ENCODE peak calls at places on chromosomes 2 and 18, in nine cellular contexts. One of them, this sample, is unnamed.

GRCh38 chr2:33267745-33268144 is 208.7 kb upstream of the RASGRP3 start:
- DNase-seq in astrocyte of the cerebellum: no peak
- DNase-seq in mammary epithelial cell: peak
- DNase-seq in AG09309: no peak
- DNase-seq in DND-41: no peak
- DNase-seq in mucosa of descending colon: no peak
- DNase-seq in HL-60: no peak
- DNase-seq in A549: no peak
- DNase-seq in endodermal cell: no peak
- DNase-seq in this sample: peak

GRCh38 chr18:63307555-63308200 is 11.9 kb downstream of the BCL2 start:
- DNase-seq in mucosa of descending colon: no peak
- DNase-seq in astrocyte of the cerebellum: no peak
- DNase-seq in AG09309: no peak
- DNase-seq in DND-41: no peak
- DNase-seq in endodermal cell: no peak
- DNase-seq in HL-60: no peak
- DNase-seq in mammary epithelial cell: no peak
- DNase-seq in A549: no peak
- DNase-seq in this sample: peak

GRCh38 chr2:206432432-206433082 is 10.8 kb upstream of the ADAM23 start:
- DNase-seq in endodermal cell: no peak
- DNase-seq in HL-60: no peak
- DNase-seq in mammary epithelial cell: no peak
- DNase-seq in astrocyte of the cerebellum: no peak
- DNase-seq in DND-41: no peak
- DNase-seq in mucosa of descending colon: no peak
- DNase-seq in A549: no peak
- DNase-seq in AG09309: no peak
- DNase-seq in this sample: no peak

GRCh38 chr2:39743170-39743851 is 35.7 kb downstream of the THUMPD2 start:
- DNase-seq in astrocyte of the cerebellum: peak
- DNase-seq in mammary epithelial cell: peak
- DNase-seq in DND-41: no peak
- DNase-seq in mucosa of descending colon: no peak
- DNase-seq in A549: no peak
- DNase-seq in AG09309: no peak
- DNase-seq in endodermal cell: peak
- DNase-seq in HL-60: no peak
- DNase-seq in this sample: peak

GRCh38 chr2:30367232-30368070 is 79.6 kb upstream of the LCLAT1 start:
- DNase-seq in mucosa of descending colon: no peak
- DNase-seq in astrocyte of the cerebellum: no peak
- DNase-seq in mammary epithelial cell: no peak
- DNase-seq in AG09309: no peak
- DNase-seq in DND-41: no peak
- DNase-seq in endodermal cell: no peak
- DNase-seq in HL-60: no peak
- DNase-seq in A549: no peak
- DNase-seq in this sample: peak

GRCh38 chr2:235747868-235748144 is 254.0 kb downstream of the AGAP1 start:
- DNase-seq in mucosa of descending colon: no peak
- DNase-seq in A549: no peak
- DNase-seq in endodermal cell: no peak
- DNase-seq in HL-60: no peak
- DNase-seq in astrocyte of the cerebellum: no peak
- DNase-seq in mammary epithelial cell: peak
- DNase-seq in AG09309: no peak
- DNase-seq in DND-41: no peak
- DNase-seq in this sample: no peak

GRCh38 chr18:25831226-25831828 is 259.1 kb downstream of the SS18 start:
- DNase-seq in HL-60: no peak
- DNase-seq in mammary epithelial cell: no peak
- DNase-seq in AG09309: no peak
- DNase-seq in mucosa of descending colon: no peak
- DNase-seq in astrocyte of the cerebellum: no peak
- DNase-seq in DND-41: no peak
- DNase-seq in endodermal cell: no peak
- DNase-seq in A549: no peak
- DNase-seq in this sample: peak

GRCh38 chr2:3268705-3269029 is 109.0 kb downstream of the EIPR1 start:
- DNase-seq in DND-41: no peak
- DNase-seq in mammary epithelial cell: no peak
- DNase-seq in AG09309: no peak
- DNase-seq in endodermal cell: no peak
- DNase-seq in astrocyte of the cerebellum: no peak
- DNase-seq in mucosa of descending colon: no peak
- DNase-seq in HL-60: no peak
- DNase-seq in A549: no peak
- DNase-seq in this sample: no peak

GRCh38 chr2:47255794-47256193 is 100.7 kb upstream of the STPG4 start:
- DNase-seq in AG09309: no peak
- DNase-seq in DND-41: no peak
- DNase-seq in A549: no peak
- DNase-seq in mammary epithelial cell: no peak
- DNase-seq in HL-60: no peak
- DNase-seq in astrocyte of the cerebellum: no peak
- DNase-seq in endodermal cell: no peak
- DNase-seq in mucosa of descending colon: no peak
- DNase-seq in this sample: no peak

GRCh38 chr2:84223191-84223590 is 235.9 kb downstream of the SUCLG1 start:
- DNase-seq in endodermal cell: no peak
- DNase-seq in DND-41: no peak
- DNase-seq in AG09309: no peak
- DNase-seq in HL-60: no peak
- DNase-seq in astrocyte of the cerebellum: peak
- DNase-seq in mammary epithelial cell: peak
- DNase-seq in mucosa of descending colon: no peak
- DNase-seq in A549: no peak
- DNase-seq in this sample: no peak

GRCh38 chr2:196927318-196928225 is 1.1 kb upstream of the PGAP1 start:
- DNase-seq in DND-41: peak
- DNase-seq in astrocyte of the cerebellum: peak
- DNase-seq in mammary epithelial cell: peak
- DNase-seq in endodermal cell: no peak
- DNase-seq in HL-60: no peak
- DNase-seq in AG09309: peak
- DNase-seq in A549: no peak
- DNase-seq in mucosa of descending colon: no peak
- DNase-seq in this sample: peak

GRCh38 chr2:222862915-222863544 is 2.2 kb downstream of the ACSL3 start:
- DNase-seq in AG09309: no peak
- DNase-seq in astrocyte of the cerebellum: no peak
- DNase-seq in endodermal cell: no peak
- DNase-seq in A549: no peak
- DNase-seq in mucosa of descending colon: no peak
- DNase-seq in mammary epithelial cell: no peak
- DNase-seq in HL-60: no peak
- DNase-seq in DND-41: no peak
- DNase-seq in this sample: peak

GRCh38 chr2:239736358-239737143 is 288.6 kb downstream of the NDUFA10 start:
- DNase-seq in HL-60: no peak
- DNase-seq in mucosa of descending colon: peak
- DNase-seq in astrocyte of the cerebellum: no peak
- DNase-seq in AG09309: no peak
- DNase-seq in mammary epithelial cell: no peak
- DNase-seq in endodermal cell: peak
- DNase-seq in A549: no peak
- DNase-seq in DND-41: no peak
- DNase-seq in this sample: no peak

GRCh38 chr2:64695656-64696310 is 42.1 kb upstream of the SERTAD2 start:
- DNase-seq in mammary epithelial cell: no peak
- DNase-seq in DND-41: no peak
- DNase-seq in A549: no peak
- DNase-seq in mucosa of descending colon: no peak
- DNase-seq in HL-60: no peak
- DNase-seq in AG09309: no peak
- DNase-seq in endodermal cell: peak
- DNase-seq in astrocyte of the cerebellum: peak
- DNase-seq in this sample: peak

GRCh38 chr2:96315400-96316071 is 9.6 kb upstream of the ITPRIPL1 start:
- DNase-seq in endodermal cell: no peak
- DNase-seq in astrocyte of the cerebellum: peak
- DNase-seq in A549: no peak
- DNase-seq in HL-60: no peak
- DNase-seq in AG09309: no peak
- DNase-seq in DND-41: peak
- DNase-seq in mammary epithelial cell: no peak
- DNase-seq in mucosa of descending colon: no peak
- DNase-seq in this sample: peak

GRCh38 chr2:102356381-102356712 is 751 bp downstream of the IL18R1 start:
- DNase-seq in mammary epithelial cell: no peak
- DNase-seq in mucosa of descending colon: no peak
- DNase-seq in A549: no peak
- DNase-seq in AG09309: no peak
- DNase-seq in HL-60: no peak
- DNase-seq in endodermal cell: no peak
- DNase-seq in DND-41: no peak
- DNase-seq in astrocyte of the cerebellum: no peak
- DNase-seq in this sample: no peak

GRCh38 chr2:144521702-144522101 is 1.8 kb upstream of the ZEB2 start:
- DNase-seq in AG09309: no peak
- DNase-seq in HL-60: no peak
- DNase-seq in mammary epithelial cell: no peak
- DNase-seq in astrocyte of the cerebellum: no peak
- DNase-seq in A549: no peak
- DNase-seq in DND-41: no peak
- DNase-seq in mucosa of descending colon: no peak
- DNase-seq in endodermal cell: no peak
- DNase-seq in this sample: no peak

GRCh38 chr2:241540766-241541561 is 17.6 kb upstream of the BOK start:
- DNase-seq in DND-41: no peak
- DNase-seq in endodermal cell: peak
- DNase-seq in astrocyte of the cerebellum: no peak
- DNase-seq in mucosa of descending colon: peak
- DNase-seq in A549: peak
- DNase-seq in AG09309: no peak
- DNase-seq in HL-60: no peak
- DNase-seq in mammary epithelial cell: peak
- DNase-seq in this sample: peak

GRCh38 chr2:215654177-215654850 is 218.4 kb upstream of the FN1 start:
- DNase-seq in endodermal cell: no peak
- DNase-seq in A549: no peak
- DNase-seq in astrocyte of the cerebellum: peak
- DNase-seq in AG09309: peak
- DNase-seq in HL-60: no peak
- DNase-seq in mucosa of descending colon: no peak
- DNase-seq in DND-41: no peak
- DNase-seq in mammary epithelial cell: no peak
- DNase-seq in this sample: peak

GRCh38 chr2:74762789-74763188 is 71.1 kb upstream of the HK2 start:
- DNase-seq in HL-60: no peak
- DNase-seq in mammary epithelial cell: no peak
- DNase-seq in A549: no peak
- DNase-seq in mucosa of descending colon: no peak
- DNase-seq in endodermal cell: no peak
- DNase-seq in DND-41: no peak
- DNase-seq in astrocyte of the cerebellum: no peak
- DNase-seq in AG09309: no peak
- DNase-seq in this sample: no peak
- TF ChIP-seq CTCF in HL-60: no peak
- TF ChIP-seq CTCF in mammary epithelial cell: no peak
- TF ChIP-seq CTCF in A549: no peak
- TF ChIP-seq CTCF in mucosa of descending colon: no peak
- TF ChIP-seq CTCF in endodermal cell: peak
- TF ChIP-seq CTCF in DND-41: peak
- TF ChIP-seq CTCF in astrocyte of the cerebellum: no peak
- TF ChIP-seq CTCF in AG09309: no peak
- TF ChIP-seq CTCF in this sample: no peak

GRCh38 chr2:157691695-157692094 is 63.0 kb upstream of the ACVR1C start:
- DNase-seq in endodermal cell: no peak
- DNase-seq in astrocyte of the cerebellum: no peak
- DNase-seq in mucosa of descending colon: no peak
- DNase-seq in AG09309: no peak
- DNase-seq in DND-41: no peak
- DNase-seq in A549: no peak
- DNase-seq in HL-60: no peak
- DNase-seq in mammary epithelial cell: peak
- DNase-seq in this sample: no peak
- TF ChIP-seq CTCF in endodermal cell: no peak
- TF ChIP-seq CTCF in astrocyte of the cerebellum: no peak
- TF ChIP-seq CTCF in mucosa of descending colon: no peak
- TF ChIP-seq CTCF in AG09309: no peak
- TF ChIP-seq CTCF in DND-41: no peak
- TF ChIP-seq CTCF in A549: no peak
- TF ChIP-seq CTCF in HL-60: no peak
- TF ChIP-seq CTCF in mammary epithelial cell: no peak
- TF ChIP-seq CTCF in this sample: no peak

DNA sequence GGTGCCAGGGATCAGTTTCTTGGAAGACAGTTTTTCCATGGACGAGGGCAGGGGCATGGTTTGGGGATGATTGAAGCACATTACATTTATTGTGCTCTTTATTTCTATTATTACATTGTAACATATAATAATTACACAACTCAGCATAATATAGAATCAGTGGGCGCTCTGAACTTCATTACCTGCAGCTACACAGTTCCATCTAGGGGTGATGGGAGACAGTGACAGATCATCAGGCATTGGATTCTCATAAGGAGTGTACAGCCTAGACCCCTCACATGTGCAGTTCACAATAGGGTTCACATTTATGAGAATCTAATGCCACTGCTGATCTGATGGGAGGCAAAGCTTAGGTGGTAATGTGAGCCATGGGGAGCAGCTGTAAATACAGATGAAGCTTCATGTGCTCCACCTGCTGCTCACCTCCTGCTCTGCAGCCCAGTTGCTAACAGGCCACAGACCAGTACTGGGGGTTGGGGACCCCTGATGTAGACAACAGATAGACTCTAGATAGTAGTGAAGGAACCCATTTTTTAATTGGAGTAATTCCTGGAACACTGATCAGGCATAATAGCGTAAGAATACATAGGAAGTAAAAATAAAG is 41.5 kb upstream of the MC4R start:
- DNase-seq in astrocyte of the cerebellum: no peak
- DNase-seq in mammary epithelial cell: peak
- DNase-seq in A549: no peak
- DNase-seq in endodermal cell: peak
- DNase-seq in mucosa of descending colon: no peak
- DNase-seq in DND-41: peak
- DNase-seq in HL-60: no peak
- DNase-seq in AG09309: no peak
- DNase-seq in this sample: peak
- TF ChIP-seq CTCF in astrocyte of the cerebellum: peak
- TF ChIP-seq CTCF in mammary epithelial cell: peak
- TF ChIP-seq CTCF in A549: peak
- TF ChIP-seq CTCF in endodermal cell: peak
- TF ChIP-seq CTCF in mucosa of descending colon: no peak
- TF ChIP-seq CTCF in DND-41: peak
- TF ChIP-seq CTCF in HL-60: peak
- TF ChIP-seq CTCF in AG09309: peak
- TF ChIP-seq CTCF in this sample: peak

DNA sequence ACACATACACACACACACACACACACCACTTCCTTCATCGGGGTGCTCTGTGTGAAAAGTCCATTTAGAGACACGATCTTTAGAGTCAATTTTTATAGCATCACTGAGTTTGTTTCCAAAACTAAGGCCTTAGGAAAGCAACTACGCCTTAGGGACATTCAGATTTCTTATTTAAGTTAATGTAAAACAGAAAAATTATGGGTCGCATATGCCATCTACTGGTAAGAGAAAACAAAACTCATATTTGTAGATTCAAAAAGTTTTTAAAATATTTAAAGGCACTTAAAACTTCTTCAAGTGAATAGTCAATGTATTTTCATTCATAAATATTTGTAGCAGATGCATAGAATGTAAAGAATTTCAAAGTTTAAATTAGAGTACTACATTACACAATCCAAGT is 166.2 kb downstream of the ATAD2B start:
- DNase-seq in DND-41: no peak
- DNase-seq in mammary epithelial cell: no peak
- DNase-seq in AG09309: no peak
- DNase-seq in astrocyte of the cerebellum: peak
- DNase-seq in A549: peak
- DNase-seq in HL-60: no peak
- DNase-seq in endodermal cell: no peak
- DNase-seq in mucosa of descending colon: no peak
- DNase-seq in this sample: peak
- TF ChIP-seq CTCF in DND-41: peak
- TF ChIP-seq CTCF in mammary epithelial cell: peak
- TF ChIP-seq CTCF in AG09309: peak
- TF ChIP-seq CTCF in astrocyte of the cerebellum: no peak
- TF ChIP-seq CTCF in A549: peak
- TF ChIP-seq CTCF in HL-60: no peak
- TF ChIP-seq CTCF in endodermal cell: peak
- TF ChIP-seq CTCF in mucosa of descending colon: no peak
- TF ChIP-seq CTCF in this sample: peak

This sample was measured in fibroblast of mammary gland.